ENCODE peak calls at places on chromosome 10, in four cellular contexts. B, L, X and T are unnamed samples.

GRCh38 chr10:126068357-126068756 is 172.0 kb downstream of the FANK1 start:
- DNase-seq in B (no peak), L (no peak), X (no peak), T (no peak)

GRCh38 chr10:3067859-3068179 is 471 bp downstream of the PFKP start:
- DNase-seq in B (no peak), L (no peak), X (no peak), T (no peak)

GRCh38 chr10:91700788-91701444 is 68.0 kb upstream of the PPP1R3C start:
- DNase-seq in B (no peak), L (no peak), X (no peak), T (no peak)

GRCh38 chr10:18252086-18252485 is 111.9 kb downstream of the CACNB2 start:
- DNase-seq in B (no peak), L (no peak), X (no peak), T (no peak)

GRCh38 chr10:100537475-100537874 is 1.7 kb downstream of the HIF1AN start:
- DNase-seq in B (no peak), L (no peak), X (no peak), T (no peak)

GRCh38 chr10:127524869-127525268 is 24.2 kb upstream of the NPS start:
- DNase-seq in B (no peak), L (no peak), X (no peak), T (no peak)

GRCh38 chr10:78664929-78665525 is 403.7 kb upstream of the ZMIZ1 start:
- DNase-seq in B (peak), L (no peak), X (no peak), T (no peak)

GRCh38 chr10:3666525-3667302 is 118.3 kb downstream of the KLF6 start:
- DNase-seq in B (peak), L (peak), X (no peak), T (no peak)

GRCh38 chr10:74238031-74238431 is 87.0 kb downstream of the ADK start:
- DNase-seq in B (peak), L (no peak), X (no peak), T (no peak)

GRCh38 chr10:118337356-118337755 is 4.8 kb downstream of the FAM204A start:
- DNase-seq in B (no peak), L (no peak), X (no peak), T (no peak)

GRCh38 chr10:15067154-15067553 is 21.4 kb downstream of the ACBD7 start:
- DNase-seq in B (no peak), L (no peak), X (no peak), T (no peak)